ENCODE peak calls at places on chromosomes 3 and 15, in ten cellular contexts. L is choroid plexus epithelial cell; U is uterus; Z is cardiac muscle cell; Y is fibroblast of pulmonary artery; X is NB4; B is BE2C; P is dorsolateral prefrontal cortex; W is CD8-positive, alpha-beta memory T cell; D is cardiac fibroblast. F is an unnamed sample.

GRCh38 chr3:117407317-117407716 is 697.7 kb downstream of the TUSC7 start:
- DNase-seq in L (peak), U (no peak), Z (peak), Y (peak), X (peak), B (peak), P (no peak), W (no peak), D (peak), F (no peak)

GRCh38 chr3:20352547-20353164 is 166.7 kb upstream of the SGO1 start:
- DNase-seq in L (peak), U (no peak), Z (peak), Y (peak), X (peak), B (no peak), P (no peak), W (no peak), D (peak), F (no peak)

GRCh38 chr3:180018588-180018987 is 18.1 kb downstream of the PEX5L start:
- DNase-seq in L (no peak), U (no peak), Z (no peak), Y (no peak), X (no peak), B (no peak), P (peak), W (no peak), D (no peak), F (no peak)

GRCh38 chr3:151379083-151379734 is 5.3 kb downstream of the P2RY12 start:
- DNase-seq in L (peak), U (no peak), Z (peak), Y (peak), X (peak), B (peak), P (peak), W (no peak), D (peak), F (peak)

GRCh38 chr15:89419370-89419984 is 76.9 kb downstream of the RHCG start:
- DNase-seq in L (peak), U (peak), Z (peak), Y (peak), X (peak), B (no peak), P (no peak), W (peak), D (peak), F (peak)

GRCh38 chr3:43012189-43012588 is 33.1 kb downstream of the GASK1A start:
- DNase-seq in L (no peak), U (no peak), Z (no peak), Y (no peak), X (no peak), B (no peak), P (no peak), W (peak), D (no peak), F (no peak)

GRCh38 chr3:107739227-107739626 is 216.5 kb downstream of the BBX start:
- DNase-seq in L (no peak), U (no peak), Z (no peak), Y (no peak), X (no peak), B (no peak), P (no peak), W (no peak), D (no peak), F (no peak)

GRCh38 chr15:87736401-87736800 is 520.1 kb downstream of the NTRK3 start:
- DNase-seq in L (peak), U (no peak), Z (peak), Y (peak), X (no peak), B (no peak), P (no peak), W (no peak), D (peak), F (no peak)

GRCh38 chr3:59313365-59313764 is 263.5 kb upstream of the CFAP20DC start:
- DNase-seq in L (peak), U (no peak), Z (peak), Y (peak), X (peak), B (peak), P (peak), W (no peak), D (peak), F (peak)

GRCh38 chr3:146187334-146187950 is 26.5 kb upstream of the PLOD2 start:
- DNase-seq in L (peak), U (no peak), Z (peak), Y (peak), X (peak), B (peak), P (peak), W (no peak), D (peak), F (peak)

GRCh38 chr3:133868166-133868565 is 27.5 kb downstream of the RAB6B start:
- DNase-seq in L (no peak), U (no peak), Z (no peak), Y (no peak), X (no peak), B (no peak), P (no peak), W (no peak), D (no peak), F (no peak)

GRCh38 chr3:107957506-107957905 is 133.3 kb downstream of the CD47 start:
- DNase-seq in L (no peak), U (no peak), Z (peak), Y (peak), X (no peak), B (no peak), P (no peak), W (no peak), D (peak), F (no peak)

GRCh38 chr3:45595364-45596154 is 1.0 kb downstream of the LIMD1 start:
- DNase-seq in L (no peak), U (no peak), Z (no peak), Y (no peak), X (peak), B (no peak), P (no peak), W (no peak), D (peak), F (peak)

GRCh38 chr3:67461667-67462142 is 192.7 kb downstream of the SUCLG2 start:
- DNase-seq in L (peak), U (no peak), Z (peak), Y (peak), X (no peak), B (peak), P (no peak), W (no peak), D (peak), F (no peak)

GRCh38 chr3:175807175-175807574 is 948.0 kb downstream of the NAALADL2 start:
- DNase-seq in L (no peak), U (no peak), Z (no peak), Y (no peak), X (no peak), B (no peak), P (no peak), W (no peak), D (no peak), F (no peak)

GRCh38 chr15:69272139-69272538 is 26.6 kb upstream of the PAQR5 start:
- DNase-seq in L (peak), U (no peak), Z (peak), Y (peak), X (no peak), B (no peak), P (no peak), W (no peak), D (no peak), F (no peak)

GRCh38 chr15:34795267-34796081 is at the start of gene ACTC1:
- DNase-seq in L (peak), U (peak), Z (peak), Y (peak), X (no peak), B (no peak), P (no peak), W (no peak), D (peak), F (peak)

GRCh38 chr3:106117490-106117858 is 248.7 kb upstream of the CBLB start:
- DNase-seq in L (no peak), U (no peak), Z (no peak), Y (no peak), X (no peak), B (no peak), P (no peak), W (no peak), D (no peak), F (no peak)

GRCh38 chr3:15797600-15798303 is at the start of gene ANKRD28:
- DNase-seq in L (peak), U (no peak), Z (peak), Y (peak), X (peak), B (no peak), P (no peak), W (no peak), D (peak), F (no peak)

GRCh38 chr15:42590619-42591237 is 15.3 kb downstream of the STARD9 start:
- DNase-seq in L (no peak), U (no peak), Z (no peak), Y (no peak), X (no peak), B (no peak), P (no peak), W (no peak), D (no peak), F (no peak)

GRCh38 chr15:63466378-63467192 is 37.8 kb upstream of the USP3 start:
- DNase-seq in L (peak), U (no peak), Z (peak), Y (peak), X (peak), B (peak), P (no peak), W (peak), D (peak), F (no peak)

GRCh38 chr3:12967751-12968209 is 105.4 kb downstream of the IQSEC1 start:
- DNase-seq in L (peak), U (peak), Z (peak), Y (peak), X (peak), B (peak), P (peak), W (peak), D (peak), F (peak)

GRCh38 chr3:11582123-11582968 is 61.4 kb downstream of the VGLL4 start:
- DNase-seq in L (peak), U (peak), Z (peak), Y (peak), X (no peak), B (peak), P (peak), W (no peak), D (peak), F (peak)

GRCh38 chr15:48029656-48030055 is 91.1 kb upstream of the SLC24A5 start:
- DNase-seq in L (no peak), U (no peak), Z (no peak), Y (no peak), X (no peak), B (no peak), P (no peak), W (no peak), D (no peak), F (no peak)

GRCh38 chr3:45786801-45787495 is 9.4 kb downstream of the SLC6A20 start:
- DNase-seq in L (no peak), U (no peak), Z (no peak), Y (no peak), X (no peak), B (no peak), P (no peak), W (no peak), D (no peak), F (no peak)

GRCh38 chr3:142028174-142028833 is 121.0 kb downstream of the TFDP2 start:
- DNase-seq in L (peak), U (no peak), Z (peak), Y (peak), X (peak), B (peak), P (no peak), W (no peak), D (peak), F (peak)
- H3K4me3 ChIP-seq in L (peak), U (peak), Z (peak), Y (peak), X (peak), B (peak), P (peak), W (peak), D (peak), F (peak)

DNA sequence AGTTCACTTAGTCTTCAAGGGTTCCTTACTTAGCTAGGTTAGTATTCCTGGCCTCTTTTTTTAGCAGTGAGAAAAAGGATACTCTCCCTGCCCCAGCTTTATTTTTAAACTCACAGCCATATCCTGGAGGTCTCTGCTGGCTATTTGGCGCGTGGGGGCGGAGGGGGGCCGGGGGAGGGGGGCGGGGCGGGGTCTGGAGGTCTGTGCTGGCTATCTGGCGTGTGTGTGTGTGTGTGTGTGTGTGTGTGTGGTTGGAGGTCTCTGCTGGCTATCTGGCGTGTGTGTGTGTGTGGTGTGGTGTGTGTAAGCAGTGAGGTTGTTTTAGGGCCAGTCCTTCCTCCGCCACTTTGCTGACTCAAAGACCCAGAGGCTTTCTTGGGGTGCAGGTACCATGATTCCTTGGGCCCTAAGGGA is 579 bp upstream of the PLAAT1 start:
- DNase-seq in L (peak), U (no peak), Z (no peak), Y (no peak), X (no peak), B (peak), P (peak), W (no peak), D (no peak), F (peak)
- H3K4me3 ChIP-seq in L (peak), U (peak), Z (peak), Y (peak), X (no peak), B (peak), P (peak), W (no peak), D (peak), F (no peak)

GRCh38 chr3:113747719-113748046 is 848 bp downstream of the ATP6V1A start:
- DNase-seq in L (no peak), U (no peak), Z (no peak), Y (peak), X (peak), B (no peak), P (no peak), W (no peak), D (no peak), F (no peak)

GRCh38 chr3:113751145-113751544 is 4.3 kb downstream of the ATP6V1A start:
- DNase-seq in L (no peak), U (no peak), Z (no peak), Y (peak), X (no peak), B (no peak), P (no peak), W (no peak), D (peak), F (no peak)

GRCh38 chr3:113758389-113759029 is 11.7 kb downstream of the ATP6V1A start:
- DNase-seq in L (peak), U (no peak), Z (peak), Y (peak), X (no peak), B (no peak), P (no peak), W (no peak), D (peak), F (no peak)

GRCh38 chr3:113754486-113755159 is 7.8 kb downstream of the ATP6V1A start:
- DNase-seq in L (no peak), U (no peak), Z (no peak), Y (no peak), X (no peak), B (no peak), P (no peak), W (no peak), D (no peak), F (no peak)

DNA sequence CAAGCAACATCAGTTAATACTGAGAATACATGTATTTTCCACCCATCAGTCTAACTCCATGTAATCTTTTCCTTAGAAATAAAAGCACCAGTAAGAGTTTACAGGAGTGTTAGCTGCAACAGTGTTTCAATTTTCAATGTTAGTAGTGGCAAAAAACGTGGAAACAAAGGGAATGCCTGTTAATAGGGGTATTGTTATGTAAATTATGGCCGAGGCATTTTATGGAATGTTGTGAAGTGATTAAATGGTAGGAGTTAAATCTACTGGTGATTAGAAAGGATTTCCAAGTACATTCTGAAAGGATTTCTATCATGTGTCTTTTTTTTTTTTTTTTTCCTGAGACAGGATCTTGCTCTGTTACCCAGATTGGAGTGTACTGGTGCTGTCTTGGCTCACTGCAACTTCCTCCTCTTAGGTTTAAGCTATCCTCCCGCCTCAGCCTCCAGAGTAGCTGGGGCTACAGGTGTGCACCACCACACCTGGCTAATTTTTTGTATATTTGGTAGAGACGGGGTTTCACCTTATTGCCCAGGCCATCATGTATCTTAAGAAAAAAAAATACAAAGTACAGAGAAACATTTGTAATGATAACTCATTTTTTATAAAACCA is 6.6 kb downstream of the ATP6V1A start:
- DNase-seq in L (no peak), U (no peak), Z (no peak), Y (no peak), X (no peak), B (no peak), P (no peak), W (no peak), D (no peak), F (no peak)
- H3K4me3 ChIP-seq in L (no peak), U (no peak), Z (no peak), Y (no peak), X (no peak), B (no peak), P (no peak), W (no peak), D (no peak), F (no peak)

GRCh38 chr3:183555541-183556081 is at the start of gene KLHL6:
- DNase-seq in L (no peak), U (no peak), Z (peak), Y (peak), X (peak), B (no peak), P (peak), W (peak), D (peak), F (peak)
- H3K4me3 ChIP-seq in L (no peak), U (no peak), Z (no peak), Y (no peak), X (peak), B (no peak), P (no peak), W (peak), D (no peak), F (no peak)